ENCODE peak calls at places on chromosomes 16 and 17, in four cellular contexts. I is stomach, Q is fibroblast of villous mesenchyme, D is kidney epithelial cell. W is an unnamed sample.

GRCh38 chr16:1643521-1643920 is 31.4 kb downstream of the CRAMP1 start:
- DNase-seq in Q (no peak), D (no peak), I (no peak), W (no peak)

GRCh38 chr16:71526111-71526998 is at the start of gene CHST4:
- DNase-seq in D (peak; percentile 26), Q (peak; percentile 24), I (no peak), W (no peak)

GRCh38 chr17:82424001-82424862 is 5.8 kb upstream of the OGFOD3 start:
- DNase-seq in I (peak; percentile 45), D (no peak), Q (peak; percentile 60), W (peak; percentile 22)

GRCh38 chr16:67101683-67102082 is 8.1 kb upstream of the PHAF1 start:
- DNase-seq in I (no peak), Q (no peak), D (no peak), W (no peak)

GRCh38 chr16:20566864-20567263 is 9.3 kb downstream of the ACSM2B start:
- DNase-seq in Q (no peak), I (no peak), D (no peak), W (no peak)

GRCh38 chr17:74042744-74043486 is 160.6 kb upstream of the RPL38 start:
- DNase-seq in Q (peak; percentile 4), D (peak; percentile 48), I (no peak), W (no peak)

GRCh38 chr17:70050192-70050591 is 24.8 kb upstream of the KCNJ16 start:
- DNase-seq in D (no peak), I (no peak), Q (no peak), W (no peak)

GRCh38 chr16:8946544-8946943 is 17.2 kb downstream of the USP7 start:
- DNase-seq in I (no peak), Q (no peak), D (no peak), W (no peak)

GRCh38 chr16:77191259-77191969 is 424 bp downstream of the MON1B start:
- DNase-seq in I (no peak), Q (peak; percentile 11), D (no peak), W (no peak)

GRCh38 chr16:83441523-83441922 is 366.3 kb upstream of the HSBP1 start:
- DNase-seq in Q (no peak), I (no peak), D (no peak), W (no peak)

GRCh38 chr17:18042969-18043368 is 3.8 kb downstream of the GID4 start:
- DNase-seq in Q (no peak), I (no peak), D (no peak), W (no peak)

GRCh38 chr16:75584108-75584507 is 17.9 kb downstream of the GABARAPL2 start:
- DNase-seq in Q (no peak), D (no peak), I (no peak), W (no peak)

GRCh38 chr16:69298261-69298660 is 12.9 kb upstream of the VPS4A start:
- DNase-seq in I (no peak), Q (no peak), D (no peak), W (no peak)

GRCh38 chr16:47448830-47449575 is 11.9 kb downstream of the ITFG1 start:
- DNase-seq in D (no peak), Q (no peak), I (no peak), W (no peak)

GRCh38 chr17:46764709-46765401 is 53.6 kb downstream of the WNT3 start:
- DNase-seq in D (no peak), Q (peak; percentile 75), I (peak; percentile 72), W (no peak)

GRCh38 chr17:61253937-61254677 is 145.5 kb upstream of the TBX2 start:
- DNase-seq in D (no peak), Q (peak; percentile 66), I (no peak), W (no peak)

GRCh38 chr16:77035361-77035760 is 155.6 kb upstream of the MON1B start:
- DNase-seq in I (no peak), Q (no peak), D (no peak), W (no peak)

GRCh38 chr17:82400830-82401229 is 17.3 kb upstream of the HEXD start:
- DNase-seq in I (peak; percentile 49), Q (no peak), D (no peak), W (peak; percentile 36)

GRCh38 chr16:82074019-82074558 is 39.0 kb downstream of the HSD17B2 start:
- DNase-seq in D (no peak), Q (no peak), I (no peak), W (no peak)

DNA sequence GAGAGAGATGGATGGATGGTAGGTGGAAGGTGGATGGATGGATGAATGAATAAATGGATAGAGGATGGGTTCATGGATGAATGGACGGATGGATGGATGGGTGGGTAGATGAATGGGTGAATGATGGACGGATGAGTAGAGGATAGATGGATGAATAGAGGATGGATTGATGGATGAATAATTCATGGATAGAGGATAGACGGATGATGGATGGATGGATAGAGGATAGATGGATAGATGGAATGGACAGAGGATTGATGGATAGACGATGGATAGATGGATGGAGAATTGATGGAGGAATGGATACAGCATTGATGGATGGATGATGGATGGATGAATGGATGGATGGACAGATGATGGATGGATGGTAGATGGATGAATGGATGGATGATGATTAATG is 91.7 kb downstream of the MYH11 start:
- DNase-seq in D (no peak), Q (no peak), I (no peak), W (no peak)
- H3K4me3 ChIP-seq in D (no peak overlapping the region), Q (no peak overlapping the region), I (no peak overlapping the region), W (no peak overlapping the region)

GRCh38 chr17:44779211-44780025 is 20.6 kb downstream of the ADAM11 start:
- DNase-seq in Q (peak; percentile 71), I (peak; percentile 78), D (no peak), W (peak; percentile 71)

GRCh38 chr17:44780161-44780560 is 21.4 kb downstream of the ADAM11 start:
- DNase-seq in I (no peak), Q (no peak), D (no peak), W (no peak)

GRCh38 chr17:44777394-44778348 is 18.9 kb downstream of the ADAM11 start:
- DNase-seq in D (no peak), I (no peak), Q (no peak), W (no peak)

GRCh38 chr17:44776628-44777393 is 18.0 kb downstream of the ADAM11 start:
- DNase-seq in I (no peak), D (no peak), Q (no peak), W (no peak)

DNA sequence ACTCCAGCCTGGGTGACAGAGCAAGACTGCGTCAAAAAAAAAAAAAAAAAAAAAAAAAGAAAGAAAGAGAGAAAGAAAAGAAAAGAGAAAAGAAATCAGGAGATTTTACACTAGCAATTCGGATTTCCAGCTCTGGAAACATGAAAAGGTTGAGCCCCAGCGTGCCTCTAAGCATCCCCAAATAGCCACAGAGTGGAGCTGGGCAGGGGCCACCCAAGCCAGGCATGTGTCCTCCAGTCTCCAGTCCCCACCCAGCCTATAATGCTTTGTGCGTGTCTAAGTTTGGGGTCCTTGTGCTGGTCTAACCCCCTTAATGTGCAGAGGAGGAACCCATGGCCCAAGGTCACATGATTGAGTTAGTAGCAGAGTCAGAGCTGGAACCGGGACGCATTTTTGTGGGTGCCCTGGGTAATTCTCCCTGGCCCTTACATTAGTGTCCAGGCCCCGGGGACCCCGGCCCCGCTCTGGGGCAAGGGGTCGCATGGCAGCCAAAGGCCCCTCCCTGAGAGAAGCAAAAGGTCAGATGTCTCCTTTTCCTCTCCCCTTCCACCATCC is 19.9 kb downstream of the ADAM11 start:
- DNase-seq in D (no peak), Q (no peak), I (no peak), W (no peak)
- H3K4me3 ChIP-seq in D (no peak overlapping the region), Q (peak overlapping the region; percentile 67), I (peak overlapping the region; percentile 34), W (peak overlapping the region; percentile 53)

GRCh38 chr17:2975469-2975958 is 87.9 kb downstream of the OR1D5 start:
- DNase-seq in D (no peak), I (peak; percentile 56), Q (peak; percentile 65), W (no peak)
- H3K4me3 ChIP-seq in D (peak overlapping the region; percentile 48), I (peak overlapping the region; percentile 35), Q (peak overlapping the region; percentile 63), W (no peak overlapping the region)

DNA sequence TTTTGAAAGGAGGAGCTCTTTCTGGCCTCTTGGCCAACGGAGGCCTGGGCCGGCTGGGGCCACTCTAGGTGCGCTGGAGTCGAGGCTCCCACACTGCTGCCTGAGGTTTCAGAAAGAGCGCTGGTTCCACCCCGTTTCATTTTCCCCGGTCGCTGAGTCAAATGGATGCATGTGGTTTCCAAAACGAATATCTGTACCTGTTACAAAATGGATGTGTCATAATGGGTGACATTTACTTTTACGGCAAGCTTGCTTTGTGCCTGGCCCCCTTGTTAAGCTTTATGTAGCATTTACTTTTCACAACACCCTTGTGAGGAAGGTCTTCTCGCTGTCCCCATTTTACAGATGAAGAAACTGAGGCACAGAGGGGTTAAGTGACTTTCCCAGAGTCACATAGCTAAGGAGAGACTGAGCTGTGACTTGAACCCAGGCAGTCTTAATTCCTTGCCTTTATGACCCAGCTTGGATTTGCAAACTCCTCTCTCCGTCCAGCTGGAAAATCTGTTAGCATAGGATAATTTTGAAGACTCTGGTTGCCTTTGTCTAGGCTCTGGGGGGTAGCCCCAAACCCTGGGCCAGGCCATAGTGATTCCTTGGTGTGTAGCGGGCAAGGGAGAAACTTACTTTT is 10.6 kb downstream of the KSR1 start:
- DNase-seq in Q (no peak), I (no peak), D (no peak), W (peak; percentile 19)
- H3K4me3 ChIP-seq in Q (no peak overlapping the region), I (no peak overlapping the region), D (no peak overlapping the region), W (peak overlapping the region; percentile 26)

DNA sequence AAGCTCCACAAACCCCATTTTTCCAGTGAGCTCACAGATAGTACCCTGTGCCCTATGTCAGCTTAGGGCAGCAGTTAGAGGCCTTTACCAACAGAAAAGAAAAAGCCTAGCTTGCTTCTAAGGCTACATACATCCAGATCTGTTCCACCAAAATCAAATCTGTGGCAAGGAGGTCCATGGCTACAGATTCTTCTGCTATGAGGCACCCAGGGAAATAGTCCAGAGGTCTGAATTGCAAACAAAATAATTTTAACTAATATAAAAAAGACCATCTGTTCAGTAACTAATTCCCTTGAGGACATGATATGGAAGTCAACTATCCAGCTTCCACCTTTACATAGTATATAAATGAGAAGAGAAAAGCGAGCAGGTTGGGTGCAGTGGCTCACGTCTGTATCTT is 129.3 kb downstream of the PARN start:
- DNase-seq in Q (no peak), I (no peak), D (no peak), W (no peak)
- H3K4me3 ChIP-seq in Q (no peak overlapping the region), I (no peak overlapping the region), D (no peak overlapping the region), W (no peak overlapping the region)

GRCh38 chr17:49997256-49997735 is 2.3 kb upstream of the DLX3 start:
- DNase-seq in D (no peak), Q (no peak), I (no peak), W (no peak)
- H3K4me3 ChIP-seq in D (no peak overlapping the region), Q (no peak overlapping the region), I (peak overlapping the region; percentile 42), W (no peak overlapping the region)

GRCh38 chr17:50627782-50628601 is 6.7 kb upstream of the ABCC3 start:
- DNase-seq in I (peak; percentile 42), Q (no peak), D (no peak), W (no peak)
- H3K4me3 ChIP-seq in I (no peak overlapping the region), Q (no peak overlapping the region), D (no peak overlapping the region), W (no peak overlapping the region)

GRCh38 chr17:28572294-28573099 is 1.2 kb upstream of the PIGS start:
- DNase-seq in I (no peak), Q (no peak), D (no peak), W (no peak)
- H3K4me3 ChIP-seq in I (peak overlapping the region; percentile 91), Q (no peak overlapping the region), D (no peak overlapping the region), W (peak overlapping the region; percentile 95)